ENCODE peak calls at places on chromosomes 6 and 20, in seven cellular contexts. S is kidney tubule cell; N is activated CD4-positive, CD25-positive, alpha-beta regulatory T cell; F is foreskin keratinocyte; W is AML-193; G is M059J; V is neural progenitor cell. U is an unnamed sample.
A peak's percentile ranks its signal among the peaks of the same experiment; 100 is the strongest.

GRCh38 chr6:113065606-113066005 is 718.5 kb downstream of the RFPL4B start:
- DNase-seq in G (peak; percentile 83), F (no peak), W (no peak), S (peak; percentile 20), V (peak; percentile 11), N (no peak), U (peak; percentile 43)

GRCh38 chr6:47207261-47207660 is 102.4 kb downstream of the TNFRSF21 start:
- DNase-seq in S (peak; percentile 40), V (no peak), F (no peak), G (no peak), W (no peak), N (no peak), U (no peak)

GRCh38 chr6:41257369-41258195 is 28.9 kb downstream of the TREM1 start:
- DNase-seq in S (peak; percentile 3), N (no peak), W (no peak), V (no peak), G (peak; percentile 45), F (peak; percentile 43), U (peak; percentile 35)

GRCh38 chr6:36605102-36605501 is 10.9 kb downstream of the SRSF3 start:
- DNase-seq in W (no peak), S (no peak), N (no peak), F (no peak), V (no peak), G (no peak), U (no peak)

GRCh38 chr6:132021552-132022375 is 70.6 kb upstream of the CCN2 start:
- DNase-seq in W (no peak), F (no peak), G (peak; percentile 20), V (no peak), N (no peak), S (no peak), U (no peak)

GRCh38 chr20:32966881-32967781 is 37.1 kb downstream of the SUN5 start:
- DNase-seq in G (no peak), S (no peak), F (no peak), W (no peak), V (no peak), N (peak; percentile 30), U (no peak)

GRCh38 chr20:44334306-44334705 is 2.5 kb upstream of the R3HDML start:
- DNase-seq in F (no peak), W (no peak), G (no peak), V (no peak), N (no peak), S (no peak), U (no peak)

GRCh38 chr6:36120979-36121706 is 9.2 kb upstream of the MAPK13 start:
- DNase-seq in F (peak; percentile 56), N (peak; percentile 22), V (no peak), G (peak; percentile 72), W (peak; percentile 74), S (peak; percentile 71), U (no peak)

GRCh38 chr6:90538651-90539050 is 48.2 kb downstream of the MAP3K7 start:
- DNase-seq in S (no peak), G (no peak), V (no peak), W (no peak), F (no peak), N (no peak), U (no peak)

GRCh38 chr20:47677314-47678129 is 107.8 kb downstream of the SULF2 start:
- DNase-seq in S (peak; percentile 66), N (peak; percentile 24), V (peak; percentile 75), G (peak; percentile 45), W (peak; percentile 6), F (peak; percentile 55), U (no peak)

GRCh38 chr6:71387179-71387578 is 98.6 kb downstream of the OGFRL1 start:
- DNase-seq in S (no peak), W (no peak), N (no peak), F (no peak), G (no peak), V (no peak), U (no peak)

U was measured in BJ.